ENCODE peak calls at places on chromosomes 1 and 21, in four cellular contexts. V, H, B and W are unnamed samples. For H3K9me3, the result is how much of the 10 kb centered on the place peaks cover.

GRCh38 chr1:25622526-25622925 is 5.9 kb downstream of the MAN1C1 start:
- DNase-seq in H (no peak), B (no peak), V (no peak), W (no peak)

GRCh38 chr1:5649795-5650194 is 342.4 kb downstream of the NPHP4 start:
- DNase-seq in V (no peak), H (no peak), B (peak), W (no peak)

GRCh38 chr1:2546515-2547209 is 9.5 kb upstream of the TNFRSF14 start:
- DNase-seq in B (peak), H (peak), V (peak), W (peak)

GRCh38 chr21:33299181-33299752 is 25.5 kb upstream of the IFNAR1 start:
- DNase-seq in H (no peak), V (peak), B (no peak), W (no peak)

GRCh38 chr1:220113136-220113695 is 19.3 kb downstream of the IARS2 start:
- DNase-seq in H (peak), B (no peak), V (peak), W (no peak)

GRCh38 chr1:183911285-183911684 is 106.4 kb downstream of the RGL1 start:
- DNase-seq in H (no peak), V (peak), B (no peak), W (no peak)

GRCh38 chr1:68433386-68433785 is 16.4 kb downstream of the RPE65 start:
- DNase-seq in V (no peak), B (no peak), H (no peak), W (no peak)

GRCh38 chr1:145983206-145983675 is 13.1 kb downstream of the TXNIP start:
- DNase-seq in V (no peak), B (peak), H (no peak), W (no peak)

GRCh38 chr1:54053745-54054437 is 483 bp downstream of the TCEANC2 start:
- DNase-seq in H (peak), V (peak), B (no peak), W (no peak)

GRCh38 chr1:94929351-94929814 is 2.5 kb upstream of the CNN3 start:
- DNase-seq in V (no peak), H (no peak), B (no peak), W (peak)

GRCh38 chr1:154955039-154955717 is 721 bp downstream of the PBXIP1 start:
- DNase-seq in H (no peak), B (no peak), V (peak), W (no peak)

GRCh38 chr1:207205613-207206009 is 101.6 kb downstream of the C4BPA start:
- DNase-seq in V (no peak), H (no peak), B (no peak), W (no peak)

GRCh38 chr1:55542901-55543504 is 327.8 kb upstream of the USP24 start:
- DNase-seq in H (no peak), V (no peak), B (no peak), W (no peak)

GRCh38 chr1:43981636-43982035 is 2.6 kb downstream of the B4GALT2 start:
- DNase-seq in V (no peak), B (no peak), H (no peak), W (no peak)

GRCh38 chr1:151515265-151515664 is 4.1 kb downstream of the CGN start:
- DNase-seq in H (no peak), V (no peak), B (no peak), W (no peak)

DNA sequence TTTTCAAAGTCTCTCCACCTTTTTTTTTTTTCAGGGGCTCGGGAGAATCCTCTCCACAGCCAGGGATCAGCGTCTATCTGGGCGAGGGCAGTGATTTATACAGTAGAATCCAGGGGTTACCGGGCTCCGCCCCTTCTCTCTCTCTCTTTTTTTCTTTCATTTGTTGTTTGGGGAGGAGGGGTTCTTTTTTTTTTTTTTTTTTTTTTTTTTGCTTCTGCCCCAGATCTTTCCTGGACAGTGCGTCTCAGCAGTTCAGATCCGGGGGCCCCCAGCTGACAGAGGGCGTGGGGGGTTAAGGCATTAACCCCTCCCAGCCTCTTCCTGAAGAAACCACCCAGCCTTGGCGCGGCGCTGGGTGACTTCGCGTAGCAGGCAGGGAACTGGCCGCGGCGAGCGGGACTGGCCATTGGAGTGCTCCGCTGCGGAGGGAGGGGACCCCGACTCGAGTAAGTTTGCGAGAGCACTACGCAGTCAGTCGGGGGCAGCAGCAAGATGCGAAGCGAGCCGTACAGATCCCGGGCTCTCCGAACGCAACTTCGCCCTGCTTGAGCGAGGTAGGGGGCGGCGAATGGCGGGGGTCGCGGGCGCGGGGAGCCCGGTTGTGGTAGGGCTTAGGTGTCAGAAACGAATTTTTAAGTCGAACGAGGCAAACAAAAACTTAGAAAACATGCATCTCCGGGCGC is at the start of gene S1PR1:
- DNase-seq in V (peak), H (peak), B (peak), W (peak)
- H3K27ac ChIP-seq in V (peak), H (no peak), B (no peak), W (peak)

GRCh38 chr1:71191520-71191919 is 110.7 kb upstream of the ZRANB2 start:
- DNase-seq in V (no peak), H (no peak), B (no peak), W (no peak)
- H3K9me3 ChIP-seq in V (under half), H (under half), B (under half), W (under half)

DNA sequence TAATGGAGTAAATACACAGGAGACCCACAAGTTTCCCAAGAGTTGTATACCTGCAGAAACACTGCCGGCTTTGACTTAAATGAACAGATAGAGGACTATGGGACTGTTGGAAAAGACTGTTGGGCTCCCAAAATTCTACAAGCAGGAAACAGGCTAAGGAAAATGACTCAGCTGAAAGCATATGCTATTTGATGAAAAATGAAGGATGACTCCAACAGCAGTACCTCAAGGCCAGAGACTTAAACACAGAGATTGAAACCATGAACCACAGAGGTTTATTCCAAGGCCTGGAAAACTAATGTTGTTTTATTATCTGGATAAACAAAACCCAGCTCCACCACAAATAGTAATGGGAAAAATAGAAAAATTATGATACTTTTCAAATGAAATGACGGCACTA is 187.7 kb downstream of the TNFSF18 start:
- DNase-seq in V (no peak), H (no peak), B (no peak), W (no peak)
- H3K27ac ChIP-seq in V (no peak), H (no peak), B (no peak), W (no peak)

GRCh38 chr1:110960777-110961420 is 2.8 kb downstream of the LRIF1 start:
- DNase-seq in V (no peak), B (no peak), H (no peak), W (no peak)
- H3K9me3 ChIP-seq in V (half or more), B (under half), H (under half), W (under half)